ENCODE peak calls at places on chromosome X, in four cellular contexts. V is testis, R is right atrium auricular region, W is astrocyte. G is an unnamed sample.

GRCh38 chrX:110286126-110286525 is 31.8 kb downstream of the AMMECR1 start:
- DNase-seq in V (no peak), R (no peak), W (peak), G (no peak)

GRCh38 chrX:38052096-38052495 is 45.7 kb downstream of the SYTL5 start:
- DNase-seq in V (no peak), R (no peak), W (peak), G (no peak)

GRCh38 chrX:86103061-86103460 is 45.2 kb upstream of the DACH2 start:
- DNase-seq in V (no peak), R (no peak), W (no peak), G (no peak)

GRCh38 chrX:129876734-129877395 is 29.1 kb upstream of the UTP14A start:
- DNase-seq in V (no peak), R (no peak), W (peak), G (no peak)

GRCh38 chrX:17597836-17598434 is 139.4 kb upstream of the SCML1 start:
- DNase-seq in V (peak), R (peak), W (peak), G (no peak)

GRCh38 chrX:57652705-57653104 is 27.4 kb downstream of the NLRP2B start:
- DNase-seq in V (no peak), R (no peak), W (no peak), G (no peak)

GRCh38 chrX:132023896-132024386 is 839 bp downstream of the STK26 start:
- DNase-seq in V (peak), R (no peak), W (no peak), G (no peak)

GRCh38 chrX:78129714-78130113 is 9.7 kb downstream of the TAF9B start:
- DNase-seq in V (no peak), R (no peak), W (no peak), G (no peak)

GRCh38 chrX:118286066-118286758 is 59.7 kb upstream of the WDR44 start:
- DNase-seq in V (no peak), R (no peak), W (peak), G (no peak)

GRCh38 chrX:40581333-40581910 is 652 bp downstream of the ATP6AP2 start:
- DNase-seq in V (no peak), R (no peak), W (peak), G (no peak)

GRCh38 chrX:146921204-146921603 is 106.7 kb upstream of the CXorf51A start:
- DNase-seq in V (no peak), R (no peak), W (no peak), G (no peak)

GRCh38 chrX:18624599-18624998 is 47.3 kb downstream of the RS1 start:
- DNase-seq in V (no peak), R (no peak), W (no peak), G (no peak)

GRCh38 chrX:30653415-30654131 is at the start of gene GK:
- DNase-seq in V (no peak), R (no peak), W (no peak), G (no peak)

GRCh38 chrX:153598541-153599191 is at the start of gene CCNQ:
- DNase-seq in V (no peak), R (no peak), W (no peak), G (no peak)

GRCh38 chrX:30791296-30792278 is 97.5 kb downstream of the TAB3 start:
- DNase-seq in V (no peak), R (no peak), W (no peak), G (peak)

GRCh38 chrX:74534569-74535038 is 79.8 kb downstream of the RLIM start:
- DNase-seq in V (no peak), R (no peak), W (peak), G (peak)

GRCh38 chrX:17590892-17591740 is 146.2 kb upstream of the SCML1 start:
- DNase-seq in V (peak), R (peak), W (peak), G (no peak)

GRCh38 chrX:67585401-67585800 is 41.6 kb downstream of the AR start:
- DNase-seq in V (no peak), R (no peak), W (no peak), G (no peak)

GRCh38 chrX:129622757-129623301 is 31.9 kb downstream of the APLN start:
- DNase-seq in V (no peak), R (no peak), W (peak), G (no peak)

GRCh38 chrX:148049441-148049840 is 68.3 kb downstream of the FMR1NB start:
- DNase-seq in V (no peak), R (no peak), W (peak), G (no peak)

GRCh38 chrX:134572816-134573682 is 85.2 kb downstream of the PLAC1 start:
- DNase-seq in V (no peak), R (no peak), W (peak), G (no peak)

GRCh38 chrX:97494756-97495372 is 611.2 kb downstream of the RPA4 start:
- DNase-seq in V (no peak), R (no peak), W (no peak), G (no peak)

GRCh38 chrX:109879991-109880390 is 122.9 kb upstream of the TMEM164 start:
- DNase-seq in V (no peak), R (no peak), W (no peak), G (no peak)

GRCh38 chrX:31629195-31629594 is 557.4 kb upstream of the FTHL17 start:
- DNase-seq in V (no peak), R (no peak), W (no peak), G (no peak)

GRCh38 chrX:130893356-130894085 is 9.5 kb downstream of the ENOX2 start:
- DNase-seq in V (no peak), R (no peak), W (no peak), G (no peak)

GRCh38 chrX:72269671-72270251 is 7.3 kb downstream of the RPS4X start:
- DNase-seq in V (no peak), R (no peak), W (peak), G (peak)

GRCh38 chrX:70509078-70509477 is 64.4 kb downstream of the DLG3 start:
- DNase-seq in V (no peak), R (no peak), W (no peak), G (no peak)

GRCh38 chrX:31036895-31037294 is 34.9 kb downstream of the FTHL17 start:
- DNase-seq in V (peak), R (no peak), W (peak), G (no peak)

GRCh38 chrX:10676239-10676971 is 56.0 kb upstream of the MID1 start:
- DNase-seq in V (no peak), R (no peak), W (no peak), G (no peak)

GRCh38 chrX:4263005-4263404 is 549.6 kb upstream of the PRKX start:
- DNase-seq in V (no peak), R (no peak), W (no peak), G (no peak)

GRCh38 chrX:129939986-129940385 is 34.0 kb downstream of the UTP14A start:
- DNase-seq in V (no peak), R (no peak), W (no peak), G (no peak)

DNA sequence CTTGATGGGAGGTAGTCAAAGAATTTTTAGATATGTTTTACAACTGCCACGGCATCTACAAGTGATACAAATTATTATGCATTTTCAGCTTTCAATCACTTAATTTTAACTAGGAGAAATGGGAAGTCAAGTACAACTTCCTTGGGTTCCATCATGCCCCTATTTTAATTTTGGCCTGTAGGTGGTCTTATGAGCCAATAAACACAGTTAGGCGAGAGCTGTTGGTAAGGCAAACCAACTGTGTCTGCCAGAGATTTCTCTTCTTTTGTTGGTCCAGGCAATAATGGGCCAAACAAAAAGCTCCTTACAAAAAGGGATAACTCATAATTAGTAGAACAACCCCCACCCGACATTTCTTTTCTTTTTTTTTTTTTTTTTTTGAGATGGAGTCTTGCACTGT is 63.3 kb upstream of the ARX start:
- DNase-seq in V (no peak), R (no peak), W (no peak), G (no peak)
- TF ChIP-seq CTCF in V (no peak), R (no peak), W (no peak), G (no peak)

GRCh38 chrX:125436855-125437254 is 117.2 kb downstream of the TEX13C start:
- DNase-seq in V (no peak), R (no peak), W (no peak), G (no peak)
- TF ChIP-seq CTCF in V (no peak), R (no peak), W (peak), G (no peak)

GRCh38 chrX:1139101-1139500 is 73.3 kb downstream of the CRLF2 start:
- DNase-seq in V (no peak), R (no peak), W (no peak), G (no peak)

GRCh38 chrX:1137531-1137930 is 74.9 kb downstream of the CRLF2 start:
- DNase-seq in V (no peak), R (no peak), W (no peak), G (peak)

GRCh38 chrX:1138476-1138875 is 74.0 kb downstream of the CRLF2 start:
- DNase-seq in V (no peak), R (no peak), W (no peak), G (no peak)

GRCh38 chrX:1134156-1134555 is 78.3 kb downstream of the CRLF2 start:
- DNase-seq in V (no peak), R (no peak), W (no peak), G (no peak)

GRCh38 chrX:1134976-1135375 is 77.5 kb downstream of the CRLF2 start:
- DNase-seq in V (no peak), R (peak), W (no peak), G (no peak)
- TF ChIP-seq CTCF in V (no peak), R (no peak), W (no peak), G (no peak)

GRCh38 chrX:2708016-2708415 is 16.9 kb downstream of the CD99 start:
- DNase-seq in V (no peak), R (no peak), W (no peak), G (no peak)
- TF ChIP-seq CTCF in V (no peak), R (no peak), W (no peak), G (no peak)

GRCh38 chrX:84188320-84188834 is 378 bp upstream of the RPS6KA6 start:
- DNase-seq in V (peak), R (no peak), W (peak), G (no peak)
- TF ChIP-seq CTCF in V (no peak), R (no peak), W (no peak), G (no peak)

GRCh38 chrX:95076449-95076848 is 1402.4 kb downstream of the FAM133A start:
- DNase-seq in V (no peak), R (no peak), W (no peak), G (no peak)
- TF ChIP-seq CTCF in V (peak), R (no peak), W (peak), G (peak)

G was measured in osteocyte.